ENCODE peak calls at places on chromosomes 3 and 15, in five cellular contexts. L is GM12878, Q is heart left ventricle, B is stomach, E is transverse colon. Z is an unnamed sample.

GRCh38 chr3:59480486-59480995 is 430.7 kb upstream of the CFAP20DC start:
- DNase-seq in E (no peak), B (no peak), Q (no peak), L (peak), Z (no peak)

GRCh38 chr15:42456971-42457370 is 34.0 kb downstream of the ZNF106 start:
- DNase-seq in L (no peak), Q (no peak), E (no peak), B (no peak), Z (no peak)

GRCh38 chr3:52098108-52098507 is 41.7 kb upstream of the DUSP7 start:
- DNase-seq in Q (peak), L (no peak), E (no peak), B (no peak), Z (no peak)

GRCh38 chr3:111732248-111732879 is 126.7 kb upstream of the PHLDB2 start:
- DNase-seq in L (no peak), Q (no peak), B (peak), E (peak), Z (no peak)

GRCh38 chr3:40770046-40770445 is 245.3 kb downstream of the ZNF621 start:
- DNase-seq in E (peak), Q (no peak), L (no peak), B (no peak), Z (peak)

GRCh38 chr15:78630886-78631633 is 9.9 kb downstream of the CHRNB4 start:
- DNase-seq in E (no peak), L (no peak), B (peak), Q (no peak), Z (no peak)

GRCh38 chr3:35900079-35900478 is 260.8 kb downstream of the ARPP21 start:
- DNase-seq in L (no peak), B (no peak), E (no peak), Q (no peak), Z (no peak)

GRCh38 chr3:128413413-128414205 is 53.1 kb downstream of the DNAJB8 start:
- DNase-seq in E (no peak), Q (no peak), L (no peak), B (no peak), Z (no peak)

GRCh38 chr3:105906834-105907233 is 38.0 kb upstream of the CBLB start:
- DNase-seq in L (no peak), Q (peak), B (no peak), E (no peak), Z (peak)

GRCh38 chr3:140053011-140053702 is 118.2 kb downstream of the CLSTN2 start:
- DNase-seq in L (no peak), B (no peak), E (peak), Q (no peak), Z (no peak)

GRCh38 chr3:115646027-115646690 is 22.8 kb downstream of the GAP43 start:
- DNase-seq in Q (no peak), L (no peak), B (no peak), E (no peak), Z (no peak)

GRCh38 chr15:76327191-76328105 is 9.1 kb upstream of the ISL2 start:
- DNase-seq in B (no peak), Q (no peak), L (no peak), E (no peak), Z (no peak)

GRCh38 chr3:156360992-156361391 is 193.9 kb downstream of the SSR3 start:
- DNase-seq in B (no peak), E (no peak), Q (no peak), L (no peak), Z (no peak)

GRCh38 chr3:195102609-195103467 is 168.1 kb downstream of the XXYLT1 start:
- DNase-seq in Q (peak), L (no peak), E (peak), B (no peak), Z (peak)

GRCh38 chr3:100454684-100455083 is 37.7 kb upstream of the TMEM45A start:
- DNase-seq in L (no peak), Q (no peak), B (no peak), E (no peak), Z (no peak)

GRCh38 chr15:71364117-71364584 is 248.9 kb downstream of the THSD4 start:
- DNase-seq in B (no peak), Q (no peak), L (no peak), E (peak), Z (no peak)

GRCh38 chr3:51295625-51296024 is 89.5 kb upstream of the MANF start:
- DNase-seq in B (no peak), Q (no peak), L (peak), E (no peak), Z (no peak)

GRCh38 chr15:49188933-49189332 is 18.9 kb downstream of the GALK2 start:
- DNase-seq in B (no peak), L (no peak), E (no peak), Q (no peak), Z (no peak)

GRCh38 chr15:56715220-56715619 is 18.1 kb downstream of the ZNF280D start:
- DNase-seq in Q (no peak), B (no peak), E (no peak), L (no peak), Z (no peak)

GRCh38 chr3:168933614-168934013 is 729.9 kb downstream of the MECOM start:
- DNase-seq in B (no peak), Q (no peak), L (no peak), E (no peak), Z (no peak)

GRCh38 chr15:39629376-39629775 is 48.5 kb downstream of the THBS1 start:
- DNase-seq in E (peak), Q (no peak), B (no peak), L (no peak), Z (no peak)

GRCh38 chr3:50088725-50089602 is at the start of gene RBM5:
- DNase-seq in L (peak), E (peak), B (peak), Q (peak), Z (peak)

GRCh38 chr3:126798521-126798920 is 94.5 kb downstream of the CHCHD6 start:
- DNase-seq in L (no peak), Q (no peak), E (no peak), B (no peak), Z (no peak)

GRCh38 chr3:18369561-18370185 is 55.5 kb downstream of the SATB1 start:
- DNase-seq in B (no peak), Q (no peak), L (no peak), E (no peak), Z (no peak)

GRCh38 chr3:81492048-81492447 is 269.4 kb downstream of the GBE1 start:
- DNase-seq in B (no peak), L (no peak), E (no peak), Q (no peak), Z (no peak)

GRCh38 chr3:188554404-188554803 is 400.4 kb downstream of the LPP start:
- DNase-seq in E (no peak), Q (no peak), B (no peak), L (no peak), Z (no peak)

GRCh38 chr3:126543457-126544090 is 15.2 kb downstream of the C3orf22 start:
- DNase-seq in Q (peak), E (peak), B (peak), L (no peak), Z (peak)

GRCh38 chr3:194300392-194300758 is 50.8 kb downstream of the CPN2 start:
- DNase-seq in Q (peak), L (no peak), E (peak), B (peak), Z (peak)

GRCh38 chr3:11238057-11238456 is 34.1 kb upstream of the ATG7 start:
- DNase-seq in Q (no peak), B (no peak), L (no peak), E (no peak), Z (no peak)

GRCh38 chr15:57158997-57159668 is 217.2 kb upstream of the CGNL1 start:
- DNase-seq in E (no peak), B (no peak), Q (no peak), L (no peak), Z (no peak)

GRCh38 chr15:34663101-34663500 is 79.7 kb upstream of the GOLGA8B start:
- DNase-seq in L (no peak), E (no peak), Q (no peak), B (no peak), Z (no peak)

GRCh38 chr15:65981837-65982696 is 112.8 kb downstream of the RAB11A start:
- DNase-seq in L (no peak), Q (no peak), B (peak), E (peak), Z (peak)

GRCh38 chr15:45913451-45913850 is 278.6 kb downstream of the SQOR start:
- DNase-seq in B (no peak), Q (no peak), L (no peak), E (no peak), Z (no peak)

GRCh38 chr15:67225336-67225735 is 29.1 kb downstream of the AAGAB start:
- DNase-seq in Q (no peak), L (no peak), B (no peak), E (no peak), Z (no peak)

GRCh38 chr3:99515-99914 is 97.0 kb upstream of the CHL1 start:
- DNase-seq in B (no peak), L (no peak), E (no peak), Q (no peak), Z (no peak)

GRCh38 chr3:177597325-177598109 is 400.2 kb upstream of the TBL1XR1 start:
- DNase-seq in B (no peak), L (no peak), E (no peak), Q (peak), Z (peak)

GRCh38 chr3:10496121-10496863 is 9.1 kb downstream of the ATP2B2 start:
- DNase-seq in Q (no peak), E (no peak), L (no peak), B (no peak), Z (no peak)

GRCh38 chr15:73685981-73686380 is 1.8 kb downstream of the CD276 start:
- DNase-seq in E (no peak), Q (no peak), L (no peak), B (no peak), Z (no peak)

DNA sequence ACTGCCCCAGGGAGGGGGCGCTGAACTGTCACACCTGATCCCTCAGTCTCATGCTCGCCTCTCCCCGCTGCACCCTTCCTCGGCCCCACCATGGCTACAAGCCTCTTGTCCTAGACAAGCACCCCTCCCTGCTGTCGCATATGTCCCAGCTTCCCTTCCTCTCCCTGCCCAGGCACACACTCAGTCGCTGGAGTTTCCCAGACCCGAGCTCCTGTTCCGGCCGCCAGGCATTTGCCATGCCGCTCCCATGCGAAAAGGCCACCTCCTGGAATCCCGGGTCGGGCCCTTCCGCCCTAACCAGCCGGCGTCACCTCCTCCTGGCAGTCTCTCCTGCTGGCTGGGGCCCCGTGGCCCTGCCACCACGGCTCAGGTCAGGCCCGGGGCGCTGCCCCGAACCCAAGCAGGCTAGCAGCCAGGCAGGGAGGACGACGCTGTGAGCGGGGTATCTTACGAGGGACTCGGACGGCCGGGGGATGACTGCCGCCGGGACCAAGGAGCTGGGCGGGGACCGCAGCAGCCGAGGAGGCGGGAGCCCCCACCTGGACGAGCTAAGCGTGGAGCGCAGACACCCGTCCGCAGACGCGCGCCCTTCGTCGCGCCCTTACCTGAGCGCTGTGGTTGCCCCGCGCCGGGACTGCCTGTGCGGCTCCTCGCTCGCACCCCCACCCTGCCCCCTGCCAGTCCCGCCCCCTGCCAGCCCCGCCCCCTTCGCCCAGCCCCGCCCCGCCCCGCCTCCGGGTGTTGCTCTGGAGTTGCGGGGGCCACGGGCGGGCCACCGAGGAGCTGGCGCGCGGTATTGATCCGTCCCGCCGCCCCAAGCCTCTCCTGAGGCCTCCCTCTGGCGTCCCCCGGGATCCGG is at the start of gene ALS2CL:
- DNase-seq in L (no peak), Q (peak), B (peak), E (peak), Z (peak)
- TF ChIP-seq POLR2A in L (no peak), Q (peak), B (no peak), E (peak), Z (no peak)

GRCh38 chr3:141348848-141349247 is 19.5 kb upstream of the ZBTB38 start:
- DNase-seq in L (no peak), E (no peak), B (no peak), Q (no peak), Z (no peak)
- H3K4me3 ChIP-seq in L (no peak), E (no peak), B (no peak), Q (no peak), Z (no peak)

DNA sequence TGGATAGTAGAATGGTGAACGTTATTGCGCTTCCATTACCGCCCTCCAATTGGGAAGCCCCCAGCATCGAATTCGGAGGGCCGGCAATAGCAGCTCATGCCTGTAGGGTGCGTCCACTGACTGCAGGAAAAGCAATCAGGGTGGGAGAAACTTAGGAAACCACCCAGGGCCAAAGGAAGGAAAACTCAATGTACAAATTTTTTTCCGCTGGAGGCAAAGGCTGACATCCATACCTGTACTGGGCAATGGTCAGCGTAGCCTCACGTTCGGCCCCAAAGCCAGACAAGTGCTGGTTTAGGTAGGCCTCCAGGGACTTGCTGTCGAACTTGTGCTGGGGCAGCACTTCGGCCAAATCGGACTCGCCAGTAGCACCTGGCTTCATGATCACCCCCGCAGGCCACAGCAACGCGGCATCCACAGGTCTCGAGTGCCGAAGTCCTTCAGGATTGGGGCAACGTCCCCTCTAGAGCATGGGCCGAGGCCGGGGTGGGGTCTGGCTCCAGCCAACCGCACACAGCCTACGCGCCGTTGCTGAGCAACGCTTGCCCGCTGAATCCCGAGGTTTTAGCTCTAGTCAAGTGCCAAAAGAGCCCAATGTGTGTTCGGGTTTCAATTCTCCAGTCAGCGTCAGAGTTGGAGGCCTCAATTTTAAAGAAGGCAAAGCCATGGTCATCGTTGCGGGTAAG is at the start of gene ACAD11:
- DNase-seq in B (peak), L (peak), Q (peak), E (peak), Z (peak)
- TF ChIP-seq POLR2A in B (no peak), L (no peak), Q (no peak), E (no peak), Z (no peak)

GRCh38 chr3:158788446-158788845 is 13.4 kb upstream of the MFSD1 start:
- DNase-seq in B (no peak), Q (no peak), L (no peak), E (no peak), Z (no peak)

GRCh38 chr3:158792709-158793108 is 9.1 kb upstream of the MFSD1 start:
- DNase-seq in B (no peak), Q (no peak), L (no peak), E (no peak), Z (no peak)

GRCh38 chr3:158794206-158794605 is 7.6 kb upstream of the MFSD1 start:
- DNase-seq in Q (no peak), E (no peak), B (no peak), L (no peak), Z (no peak)

GRCh38 chr3:158789592-158789991 is 12.3 kb upstream of the MFSD1 start:
- DNase-seq in L (no peak), E (peak), Q (no peak), B (no peak), Z (peak)

DNA sequence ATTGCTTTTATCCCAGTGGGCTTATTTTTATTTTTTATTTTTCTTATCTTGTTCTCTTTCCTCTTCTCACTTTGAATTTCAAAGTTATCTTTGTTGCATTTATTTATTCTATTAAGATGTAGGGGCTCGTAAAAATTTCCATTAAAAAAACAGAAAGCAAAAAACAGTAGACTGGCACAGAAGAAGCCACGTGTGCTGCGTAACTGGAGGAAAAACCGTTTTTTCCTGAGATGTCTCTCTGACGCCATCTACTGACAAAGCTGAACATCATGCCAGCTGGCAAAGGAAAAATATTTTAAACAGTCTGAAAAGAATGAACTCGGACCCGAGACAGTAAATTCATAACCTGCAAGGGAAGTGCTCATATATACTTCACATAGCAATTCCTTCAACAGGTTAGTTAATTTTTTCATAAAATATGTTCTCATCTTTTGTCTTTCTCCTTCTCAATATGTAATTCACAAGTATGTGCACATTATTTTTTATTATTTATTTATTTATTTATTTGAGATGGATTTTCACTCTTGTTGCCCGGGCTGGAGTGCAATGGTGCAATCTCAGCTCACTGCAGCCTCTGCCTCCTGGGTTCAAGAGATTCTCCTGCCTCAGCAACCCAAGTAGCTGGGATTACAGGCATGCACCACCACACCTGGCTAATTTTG is 10.5 kb upstream of the MFSD1 start:
- DNase-seq in L (no peak), Q (no peak), E (no peak), B (no peak), Z (no peak)
- H3K4me3 ChIP-seq in L (no peak), Q (peak), E (no peak), B (peak), Z (no peak)

GRCh38 chr3:148829926-148830325 is 2.3 kb downstream of the CPB1 start:
- DNase-seq in Q (no peak), B (no peak), L (no peak), E (no peak), Z (no peak)
- TF ChIP-seq POLR2A in Q (no peak), B (no peak), L (no peak), E (no peak), Z (no peak)

GRCh38 chr3:138329984-138330293 is 288 bp upstream of the NME9 start:
- DNase-seq in Q (no peak), L (no peak), E (no peak), B (no peak), Z (no peak)
- H3K4me3 ChIP-seq in Q (peak), L (no peak), E (peak), B (peak), Z (peak)

Z was measured in testis.